ENCODE peak calls at places on chromosomes 3 and 15, in four cellular contexts. T, I, S and R are unnamed samples.

GRCh38 chr3:69009559-69010410 is 3.7 kb downstream of the EOGT start:
- DNase-seq in T (no peak), I (no peak), S (no peak), R (no peak)

GRCh38 chr3:182243625-182244024 is 531.9 kb downstream of the SOX2 start:
- DNase-seq in T (no peak), I (no peak), S (no peak), R (no peak)

GRCh38 chr15:57545995-57546394 is 45.7 kb upstream of the MYZAP start:
- DNase-seq in T (no peak), I (no peak), S (no peak), R (no peak)

GRCh38 chr3:167913218-167913902 is 177.8 kb downstream of the SERPINI1 start:
- DNase-seq in T (peak; percentile 10), I (no peak), S (no peak), R (peak; percentile 2)

GRCh38 chr15:36950371-36950770 is 150.0 kb downstream of the MEIS2 start:
- DNase-seq in T (no peak), I (no peak), S (no peak), R (no peak)

GRCh38 chr15:47870956-47871625 is 153.8 kb downstream of the SEMA6D start:
- DNase-seq in T (no peak), I (no peak), S (no peak), R (no peak)

GRCh38 chr3:40913192-40913591 is 286.1 kb upstream of the CTNNB1 start:
- DNase-seq in T (no peak), I (no peak), S (no peak), R (no peak)

GRCh38 chr3:170725285-170725731 is 139.4 kb upstream of the SLC7A14 start:
- DNase-seq in T (no peak), I (no peak), S (peak; percentile 34), R (no peak)

GRCh38 chr3:66819993-66820501 is 178.1 kb upstream of the KBTBD8 start:
- DNase-seq in T (no peak), I (no peak), S (peak; percentile 21), R (no peak)

GRCh38 chr15:66236806-66237205 is 16.7 kb downstream of the MEGF11 start:
- DNase-seq in T (no peak), I (peak; percentile 36), S (no peak), R (no peak)

DNA sequence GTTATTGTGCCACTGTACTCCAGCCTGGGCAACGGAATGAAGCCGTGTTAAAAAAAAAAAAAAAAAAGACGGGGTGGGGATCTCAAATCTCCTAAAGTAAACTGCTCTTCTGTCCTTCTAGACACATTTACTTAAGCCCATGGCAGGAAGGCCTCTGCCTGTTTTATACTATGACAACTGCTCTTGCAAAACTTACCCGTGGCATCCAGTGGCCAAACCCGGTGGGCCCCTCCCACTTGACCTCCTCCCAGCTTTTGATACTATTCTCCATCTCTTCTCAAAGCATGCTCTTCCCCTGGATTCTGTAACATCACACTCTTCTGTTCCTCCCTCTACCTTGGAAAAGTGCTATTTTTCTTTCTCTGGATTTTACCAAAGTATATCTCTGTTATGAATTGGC is 112.2 kb downstream of the RFTN1 start:
- DNase-seq in T (no peak), I (no peak), S (no peak), R (no peak)
- H3K27ac ChIP-seq in T (no peak overlapping the region), I (no peak overlapping the region), S (no peak overlapping the region), R (no peak overlapping the region)

GRCh38 chr3:155270063-155270462 is 23.4 kb downstream of the STRIT1 start:
- DNase-seq in T (no peak), I (no peak), S (no peak), R (no peak)
- H3K4me3 ChIP-seq in T (no peak overlapping the region), I (no peak overlapping the region), S (no peak overlapping the region), R (no peak overlapping the region)

GRCh38 chr3:42266085-42266484 is at the start of gene CCK:
- DNase-seq in T (no peak), I (no peak), S (no peak), R (no peak)
- H3K27me3 ChIP-seq in T (peaks cover 32% of the 10 kb centered on the region), I (no peaks in the 10 kb centered on the region), S (no peaks in the 10 kb centered on the region), R (no peaks in the 10 kb centered on the region)

DNA sequence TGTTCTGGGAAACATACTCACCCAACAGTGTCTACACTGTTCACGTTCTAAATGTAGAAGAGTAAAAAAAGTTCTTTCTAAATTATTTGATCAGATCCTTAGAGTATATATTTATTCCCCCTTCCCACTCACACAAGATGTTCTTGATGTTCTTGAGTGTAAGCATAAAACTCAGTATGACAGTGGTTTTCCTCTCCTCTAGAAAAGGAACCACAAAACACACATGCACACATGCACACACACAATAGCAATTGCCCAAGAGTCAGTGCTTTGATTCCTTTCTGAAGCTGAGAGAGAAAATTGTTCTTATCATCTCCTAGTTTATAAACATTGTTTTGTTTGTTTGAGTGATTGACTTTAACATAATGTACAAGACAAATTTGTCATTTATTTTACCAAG is 123.2 kb upstream of the PHLDB2 start:
- DNase-seq in T (no peak), I (no peak), S (no peak), R (no peak)
- H3K27ac ChIP-seq in T (no peak overlapping the region), I (no peak overlapping the region), S (no peak overlapping the region), R (peak overlapping the region; percentile 90)

DNA sequence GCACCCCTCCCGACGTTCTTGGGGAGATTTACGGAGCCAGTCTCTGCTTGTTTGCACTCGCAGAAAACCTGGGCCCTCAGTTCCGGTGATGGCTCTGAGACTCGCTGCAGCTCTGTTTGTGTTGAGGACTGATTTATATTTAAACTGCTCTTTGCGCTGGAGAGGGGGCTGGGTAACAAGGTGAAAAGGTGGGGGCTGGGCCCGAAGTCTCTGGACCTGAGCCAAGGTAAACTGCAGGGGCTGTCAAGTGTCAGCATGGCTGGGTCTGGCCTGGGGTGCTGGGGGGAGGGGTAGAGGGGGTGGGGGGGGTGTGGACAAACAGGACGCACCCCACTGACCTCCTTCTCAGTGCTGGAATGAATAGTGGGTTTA is 643 bp upstream of the SLCO2A1 start:
- DNase-seq in T (no peak), I (no peak), S (no peak), R (no peak)
- H3K4me3 ChIP-seq in T (no peak overlapping the region), I (no peak overlapping the region), S (peak overlapping the region; percentile 53), R (peak overlapping the region; percentile 44)

GRCh38 chr3:80889643-80890042 is 871.8 kb downstream of the GBE1 start:
- DNase-seq in T (no peak), I (no peak), S (no peak), R (no peak)

DNA sequence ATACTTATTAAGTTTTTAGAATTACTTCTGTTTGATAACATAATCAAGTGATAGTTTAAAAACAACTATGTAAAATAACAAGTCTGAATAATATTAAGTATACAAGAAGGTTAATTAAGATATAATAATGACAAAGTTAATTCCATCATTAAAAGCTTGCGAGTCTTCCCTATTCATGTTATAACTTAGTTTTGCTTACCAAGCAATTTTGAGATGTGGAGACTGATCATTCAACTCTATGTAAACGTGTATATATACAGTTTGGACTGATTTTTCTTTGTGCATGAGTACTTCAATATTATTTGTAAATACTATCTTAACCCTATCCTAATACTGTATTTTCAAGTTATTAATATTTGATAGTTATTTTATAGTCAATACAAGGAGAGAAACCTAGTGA is 870.9 kb downstream of the GBE1 start:
- DNase-seq in T (no peak), I (no peak), S (no peak), R (no peak)
- H3K27me3 ChIP-seq in T (no peaks in the 10 kb centered on the region), I (no peaks in the 10 kb centered on the region), S (no peaks in the 10 kb centered on the region), R (no peaks in the 10 kb centered on the region)

DNA sequence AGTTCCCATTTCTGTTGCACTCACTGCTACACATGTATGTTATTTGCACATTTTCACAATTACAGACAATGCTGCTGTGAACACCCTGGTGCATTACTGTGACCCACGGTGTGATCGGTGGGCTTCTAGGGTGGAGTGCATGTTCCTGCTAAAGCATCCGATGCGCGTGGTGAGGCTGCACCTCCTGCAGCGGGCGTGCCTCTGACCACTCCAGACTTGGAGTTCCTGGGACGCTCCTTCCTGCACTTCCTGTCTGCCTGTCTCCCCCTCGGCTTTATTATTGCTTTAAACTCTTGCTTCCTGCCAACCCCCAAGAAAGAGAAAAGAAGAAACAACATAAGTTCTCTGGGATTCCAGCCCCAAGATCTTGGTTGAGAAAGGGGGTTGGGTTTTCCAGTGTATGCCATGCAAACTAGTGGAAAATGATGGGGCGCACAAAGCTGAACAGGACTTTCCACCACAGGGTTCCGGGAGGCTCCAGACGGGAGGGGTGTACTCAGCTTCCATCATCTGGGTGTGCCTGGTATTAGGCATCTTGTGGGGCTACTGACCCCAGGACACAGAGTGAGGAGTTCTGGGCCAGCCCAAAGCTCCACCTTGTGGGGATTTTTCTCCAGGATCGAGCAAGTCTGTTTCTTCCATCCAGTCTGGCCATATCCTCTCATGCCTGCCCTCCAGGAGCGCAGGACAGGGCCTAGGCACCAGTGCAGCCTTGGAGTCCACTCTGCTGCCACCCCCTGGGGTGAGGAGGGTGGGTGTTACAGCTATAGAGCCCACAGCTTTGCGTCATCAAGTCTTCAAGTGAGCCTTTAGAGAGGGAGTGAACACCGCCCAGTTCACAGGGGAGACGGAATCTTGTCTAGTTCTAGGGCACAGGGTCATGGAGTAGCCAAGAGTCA is 11.2 kb downstream of the RPL32 start:
- DNase-seq in T (no peak), I (peak; percentile 39), S (no peak), R (no peak)
- H3K27ac ChIP-seq in T (no peak overlapping the region), I (no peak overlapping the region), S (no peak overlapping the region), R (no peak overlapping the region)

GRCh38 chr15:52787123-52787503 is 3.0 kb downstream of the ONECUT1 start:
- DNase-seq in T (no peak), I (no peak), S (no peak), R (no peak)
- H3K4me3 ChIP-seq in T (no peak overlapping the region), I (no peak overlapping the region), S (no peak overlapping the region), R (no peak overlapping the region)

GRCh38 chr15:76347507-76348055 is 11.0 kb downstream of the ISL2 start:
- DNase-seq in T (no peak), I (no peak), S (no peak), R (no peak)
- H3K27me3 ChIP-seq in T (no peaks in the 10 kb centered on the region), I (peaks cover 19% of the 10 kb centered on the region), S (no peaks in the 10 kb centered on the region), R (no peaks in the 10 kb centered on the region)